ENCODE peak calls at places on chromosomes 4 and X, in seven cellular contexts. G, O, A, S, F, L and J are unnamed samples.

GRCh38 chr4:121140712-121141111 is 23.4 kb downstream of the TNIP3 start:
- DNase-seq in G (no peak), S (no peak), L (no peak), A (no peak), F (no peak), O (no peak), J (peak)

GRCh38 chrX:16826207-16826606 is 39.9 kb downstream of the TXLNG start:
- DNase-seq in F (no peak), O (no peak), A (no peak), G (no peak), S (peak), L (no peak), J (peak)

GRCh38 chr4:7368296-7368695 is 66.4 kb downstream of the PSAPL1 start:
- DNase-seq in S (no peak), A (no peak), F (no peak), O (no peak), L (no peak), G (no peak), J (no peak)

GRCh38 chr4:41541697-41542096 is 3.7 kb downstream of the LIMCH1 start:
- DNase-seq in G (no peak), A (no peak), L (no peak), F (no peak), S (no peak), O (no peak), J (peak)

GRCh38 chr4:83022724-83023427 is 12.1 kb upstream of the COPS4 start:
- DNase-seq in S (no peak), O (no peak), F (no peak), L (peak), A (no peak), G (no peak), J (peak)

GRCh38 chrX:1462596-1463251 is 10.0 kb upstream of the ASMTL start:
- DNase-seq in L (peak), A (peak), F (no peak), S (no peak), O (no peak), G (no peak), J (peak)

GRCh38 chr4:184969610-184970009 is 48.7 kb upstream of the HELT start:
- DNase-seq in A (no peak), S (no peak), O (no peak), L (no peak), G (no peak), F (no peak), J (no peak)

GRCh38 chrX:8868070-8868795 is 67.0 kb upstream of the FAM9A start:
- DNase-seq in F (no peak), G (peak), L (no peak), O (no peak), A (no peak), S (no peak), J (peak)

GRCh38 chr4:48954314-48954713 is 31.8 kb upstream of the CWH43 start:
- DNase-seq in O (no peak), S (no peak), G (no peak), A (no peak), F (no peak), L (no peak), J (no peak)

GRCh38 chr4:159281781-159282180 is 178.9 kb downstream of the RAPGEF2 start:
- DNase-seq in A (no peak), L (no peak), G (no peak), O (no peak), S (no peak), F (no peak), J (no peak)

GRCh38 chr4:130028552-130028951 is 932.6 kb downstream of the C4orf33 start:
- DNase-seq in O (no peak), A (no peak), G (no peak), F (no peak), L (no peak), S (peak), J (no peak)

GRCh38 chr4:39341075-39341725 is 25.0 kb downstream of the RFC1 start:
- DNase-seq in G (no peak), F (no peak), L (peak), S (no peak), O (no peak), A (no peak), J (no peak)

GRCh38 chr4:38815879-38816782 is 11.5 kb upstream of the TLR1 start:
- DNase-seq in A (no peak), L (no peak), S (no peak), O (no peak), G (no peak), F (no peak), J (no peak)

GRCh38 chr4:165360041-165360782 is 18.6 kb upstream of the CPE start:
- DNase-seq in F (no peak), G (no peak), A (no peak), L (no peak), S (no peak), O (no peak), J (peak)

GRCh38 chr4:87865960-87866598 is 33.3 kb downstream of the MEPE start:
- DNase-seq in L (no peak), O (no peak), A (no peak), G (no peak), S (no peak), F (no peak), J (peak)

GRCh38 chr4:19883841-19884240 is 367.9 kb upstream of the SLIT2 start:
- DNase-seq in O (no peak), L (no peak), G (no peak), S (no peak), A (no peak), F (no peak), J (peak)

GRCh38 chr4:38367642-38368189 is 296.3 kb upstream of the KLF3 start:
- DNase-seq in S (no peak), A (no peak), L (no peak), F (no peak), O (no peak), G (no peak), J (no peak)

GRCh38 chr4:111630705-111631104 is 514.5 kb upstream of the FAM241A start:
- DNase-seq in F (no peak), A (no peak), G (no peak), O (no peak), L (no peak), S (peak), J (peak)

GRCh38 chrX:150704030-150704613 is 10.9 kb downstream of the MTMR1 start:
- DNase-seq in G (no peak), S (no peak), F (no peak), L (no peak), A (no peak), O (no peak), J (peak)

GRCh38 chr4:136680271-136680670 is 852.0 kb downstream of the PCDH18 start:
- DNase-seq in A (no peak), L (no peak), O (no peak), S (peak), F (no peak), G (no peak), J (peak)

GRCh38 chr4:17688011-17688441 is 73.6 kb downstream of the MED28 start:
- DNase-seq in A (no peak), S (no peak), G (no peak), L (no peak), F (no peak), O (no peak), J (no peak)

GRCh38 chr4:130026185-130026584 is 930.2 kb downstream of the C4orf33 start:
- DNase-seq in S (peak), L (no peak), O (no peak), A (no peak), G (no peak), F (no peak), J (no peak)

GRCh38 chr4:38489924-38490639 is 173.9 kb upstream of the KLF3 start:
- DNase-seq in G (peak), A (peak), O (peak), F (no peak), L (no peak), S (no peak), J (peak)

GRCh38 chr4:242121-242848 is 63.0 kb downstream of the ZNF732 start:
- DNase-seq in A (no peak), F (no peak), O (peak), G (no peak), S (peak), L (peak), J (peak)

GRCh38 chr4:164779811-164780216 is 25.9 kb downstream of the SMIM31 start:
- DNase-seq in O (peak), F (no peak), G (no peak), S (peak), L (no peak), A (no peak), J (peak)

GRCh38 chrX:43963726-43964125 is 9.5 kb downstream of the NDP start:
- DNase-seq in A (no peak), G (no peak), S (no peak), F (no peak), L (no peak), O (no peak), J (no peak)

GRCh38 chrX:43968347-43968746 is 4.8 kb downstream of the NDP start:
- DNase-seq in O (no peak), L (no peak), A (no peak), G (no peak), F (no peak), S (no peak), J (no peak)

GRCh38 chrX:43962636-43963035 is 10.6 kb downstream of the NDP start:
- DNase-seq in S (no peak), G (no peak), F (no peak), A (no peak), O (no peak), L (no peak), J (no peak)

GRCh38 chrX:43961699-43962098 is 11.5 kb downstream of the NDP start:
- DNase-seq in F (no peak), L (no peak), O (no peak), G (no peak), S (no peak), A (no peak), J (no peak)

DNA sequence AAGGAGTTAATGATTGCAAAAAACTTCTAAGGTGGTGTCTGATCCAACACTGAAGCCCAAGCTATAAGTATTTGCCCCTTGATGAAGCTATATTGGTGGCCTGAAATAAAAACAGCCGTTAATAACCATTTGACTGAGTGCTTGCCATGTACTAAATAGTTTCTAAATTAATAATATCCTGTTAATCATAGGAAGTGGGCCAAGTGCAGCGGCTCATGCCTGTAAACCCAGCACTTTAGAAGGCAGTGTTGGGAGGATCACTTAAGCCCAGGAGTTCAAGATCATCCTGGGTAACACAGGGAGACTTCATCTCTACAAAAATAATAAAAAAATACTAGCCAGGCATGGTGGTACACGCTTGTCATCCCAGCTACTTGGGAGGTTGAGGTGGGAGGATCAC is 8.3 kb downstream of the NDP start:
- DNase-seq in S (no peak), L (no peak), F (no peak), G (no peak), A (no peak), O (no peak), J (no peak)
- TF ChIP-seq CTCF in S (no peak), L (no peak), F (no peak), G (no peak), A (no peak), O (no peak), J (no peak)

DNA sequence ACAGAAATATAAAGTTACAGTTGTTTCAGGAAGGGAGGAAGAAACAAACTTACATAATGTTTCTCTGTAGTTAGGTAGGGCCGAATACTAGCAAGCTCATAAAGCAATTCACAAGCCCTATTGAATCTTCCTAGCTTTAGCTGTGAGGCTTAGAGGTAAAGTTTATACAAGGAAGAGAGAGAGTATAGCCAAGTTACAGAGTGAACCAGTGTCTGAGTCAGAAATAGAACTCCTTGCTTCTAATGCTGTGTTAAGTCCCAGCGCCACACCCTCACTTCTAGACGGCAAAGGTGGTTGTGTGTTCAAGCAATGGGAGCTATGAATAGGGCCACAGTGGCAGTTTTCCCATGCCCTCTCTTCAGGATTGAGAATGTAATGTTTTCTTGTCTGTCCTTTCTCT is 6.1 kb downstream of the LPAR4 start:
- DNase-seq in S (no peak), L (no peak), O (peak), G (no peak), F (no peak), A (no peak), J (no peak)
- H3K4me3 ChIP-seq in S (no peak), L (no peak), O (no peak), G (no peak), F (no peak), A (no peak), J (no peak)

GRCh38 chr4:6341696-6342095 is 72.0 kb downstream of the WFS1 start:
- DNase-seq in L (no peak), S (no peak), G (no peak), O (no peak), A (no peak), F (no peak), J (no peak)

GRCh38 chr4:6345866-6346265 is 76.2 kb downstream of the WFS1 start:
- DNase-seq in F (no peak), A (no peak), O (no peak), L (no peak), S (no peak), G (no peak), J (no peak)

GRCh38 chr4:6342530-6343293 is 73.1 kb downstream of the WFS1 start:
- DNase-seq in O (no peak), F (no peak), A (no peak), S (peak), L (no peak), G (no peak), J (peak)

GRCh38 chr4:6345096-6345830 is 75.6 kb downstream of the WFS1 start:
- DNase-seq in L (no peak), G (no peak), S (no peak), O (no peak), F (no peak), A (no peak), J (no peak)

GRCh38 chr4:6343950-6344408 is 74.3 kb downstream of the WFS1 start:
- DNase-seq in A (no peak), G (peak), O (no peak), F (peak), S (no peak), L (no peak), J (peak)
- TF ChIP-seq CTCF in A (no peak), G (no peak), O (no peak), F (peak), S (no peak), L (no peak), J (no peak)

GRCh38 chrX:140503230-140503585 is 1.7 kb downstream of the SOX3 start:
- DNase-seq in F (no peak), O (no peak), S (no peak), A (no peak), G (no peak), L (no peak), J (no peak)

GRCh38 chrX:140501940-140502468 is 2.9 kb downstream of the SOX3 start:
- DNase-seq in O (no peak), F (no peak), G (no peak), A (no peak), S (no peak), L (no peak), J (no peak)

GRCh38 chrX:140501321-140501720 is 3.5 kb downstream of the SOX3 start:
- DNase-seq in O (no peak), A (no peak), S (no peak), L (no peak), G (no peak), F (no peak), J (no peak)

GRCh38 chrX:140503714-140504351 is 1.0 kb downstream of the SOX3 start:
- DNase-seq in S (peak), A (no peak), G (no peak), O (no peak), L (no peak), F (no peak), J (peak)

GRCh38 chrX:140502491-140503229 is 2.2 kb downstream of the SOX3 start:
- DNase-seq in A (no peak), S (peak), G (no peak), O (no peak), F (no peak), L (no peak), J (no peak)
- H3K4me3 ChIP-seq in A (peak), S (peak), G (no peak), O (no peak), F (no peak), L (no peak), J (no peak)

DNA sequence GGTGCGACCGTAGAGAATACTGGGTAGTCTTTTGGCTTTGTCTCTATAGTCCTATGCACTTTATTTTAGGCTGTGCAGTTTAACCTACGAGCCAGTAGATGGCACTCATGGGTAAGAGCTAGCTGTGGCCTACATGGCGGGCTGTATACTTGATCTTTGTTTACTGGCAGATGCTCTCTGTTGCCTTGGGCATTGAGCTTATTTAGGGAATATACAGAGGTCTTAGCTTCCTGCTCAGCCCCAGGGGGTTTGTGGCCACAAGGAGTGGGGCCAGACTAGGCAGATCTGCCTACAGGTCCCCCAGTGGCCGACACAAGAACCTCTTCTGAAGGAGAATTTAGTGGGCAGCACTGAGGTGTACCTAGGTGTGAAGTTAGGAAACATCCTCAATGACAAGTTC is 227.6 kb upstream of the HDX start:
- DNase-seq in L (no peak), O (no peak), F (no peak), A (no peak), S (peak), G (no peak), J (peak)
- TF ChIP-seq CTCF in L (peak), O (peak), F (peak), A (peak), S (peak), G (peak), J (peak)

GRCh38 chr4:54063224-54063623 is 1.2 kb downstream of the CHIC2 start:
- DNase-seq in F (no peak), A (no peak), G (no peak), O (no peak), L (no peak), S (no peak), J (peak)
- H3K4me3 ChIP-seq in F (peak), A (peak), G (peak), O (peak), L (peak), S (peak), J (peak)

DNA sequence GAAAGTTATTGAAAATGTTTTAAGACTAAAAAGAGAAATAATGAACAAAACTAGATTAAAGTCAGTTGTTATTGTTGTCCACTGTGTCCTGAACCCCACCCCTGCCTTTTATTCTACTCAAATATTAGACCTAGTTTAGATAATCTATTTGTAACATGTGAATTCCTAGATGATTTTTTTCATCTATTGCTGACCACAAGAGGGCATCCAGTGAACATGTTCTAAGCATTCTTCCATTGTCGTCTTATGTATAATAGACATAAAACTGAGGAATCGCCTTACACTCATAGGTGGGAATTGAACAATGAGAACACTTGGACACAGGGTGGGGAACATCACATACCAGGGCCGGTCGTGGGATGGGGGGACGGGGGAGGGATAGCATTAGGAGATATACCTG is 36.4 kb upstream of the HPRT1 start:
- DNase-seq in S (peak), O (no peak), L (no peak), A (no peak), G (no peak), F (no peak), J (peak)
- TF ChIP-seq CTCF in S (peak), O (no peak), L (no peak), A (no peak), G (peak), F (peak), J (peak)

GRCh38 chr4:168781884-168782283 is 228.2 kb downstream of the CBR4 start:
- DNase-seq in O (no peak), L (no peak), G (no peak), S (no peak), A (no peak), F (no peak), J (no peak)

GRCh38 chr4:168784786-168785461 is 225.1 kb downstream of the CBR4 start:
- DNase-seq in S (no peak), L (no peak), F (no peak), O (no peak), G (no peak), A (no peak), J (no peak)

GRCh38 chr4:168777277-168777965 is 232.6 kb downstream of the CBR4 start:
- DNase-seq in F (no peak), A (no peak), O (no peak), L (no peak), G (no peak), S (no peak), J (no peak)

GRCh38 chr4:168782439-168782838 is 227.6 kb downstream of the CBR4 start:
- DNase-seq in O (no peak), A (no peak), L (no peak), F (no peak), G (no peak), S (no peak), J (no peak)

GRCh38 chr4:168781341-168781740 is 228.7 kb downstream of the CBR4 start:
- DNase-seq in G (no peak), A (no peak), L (no peak), O (no peak), F (no peak), S (peak), J (no peak)
- H3K4me3 ChIP-seq in G (no peak), A (no peak), L (no peak), O (no peak), F (no peak), S (no peak), J (no peak)

GRCh38 chrX:117510453-117510852 is 606.2 kb downstream of the KLHL13 start:
- DNase-seq in G (no peak), L (no peak), O (no peak), A (no peak), F (no peak), S (peak), J (no peak)
- TF ChIP-seq CTCF in G (no peak), L (no peak), O (no peak), A (no peak), F (no peak), S (no peak), J (no peak)